ENCODE peak calls at places on chromosomes 5 and 9, in ten cellular contexts. O, R, F, Z, L, J, I, K, X and W are unnamed samples.

GRCh38 chr5:39648539-39649200 is 223.9 kb upstream of the DAB2 start:
- DNase-seq in L (no peak), F (peak), O (no peak), R (peak), J (no peak), Z (no peak), K (no peak), I (peak), X (peak), W (no peak)

GRCh38 chr5:123561230-123561629 is 49.3 kb downstream of the CSNK1G3 start:
- DNase-seq in J (no peak), R (no peak), I (no peak), L (no peak), K (no peak), X (no peak), Z (no peak), F (no peak), O (no peak), W (no peak)

GRCh38 chr5:176819476-176819875 is 9.1 kb downstream of the UNC5A start:
- DNase-seq in O (no peak), K (no peak), X (no peak), Z (no peak), F (no peak), J (no peak), I (peak), L (no peak), R (no peak), W (no peak)

GRCh38 chr5:61330879-61331406 is 1.1 kb upstream of the ZSWIM6 start:
- DNase-seq in L (peak), J (peak), O (peak), Z (peak), R (no peak), I (peak), F (peak), X (peak), K (peak), W (no peak)

GRCh38 chr9:133456409-133456808 is 3.4 kb upstream of the CACFD1 start:
- DNase-seq in R (no peak), L (no peak), O (no peak), X (no peak), I (peak), J (no peak), K (no peak), Z (no peak), F (no peak), W (no peak)

GRCh38 chr9:125744616-125745387 is 2.4 kb upstream of the PBX3 start:
- DNase-seq in O (no peak), F (peak), R (peak), L (no peak), I (no peak), J (no peak), K (no peak), X (peak), Z (no peak), W (no peak)

GRCh38 chr9:99752710-99753109 is 69.0 kb upstream of the NR4A3 start:
- DNase-seq in J (no peak), R (no peak), K (no peak), L (no peak), F (peak), X (no peak), Z (no peak), O (no peak), I (no peak), W (no peak)

GRCh38 chr9:23938908-23939307 is 112.9 kb upstream of the ELAVL2 start:
- DNase-seq in J (no peak), O (no peak), I (no peak), F (no peak), K (no peak), L (peak), X (no peak), Z (no peak), R (no peak), W (no peak)

GRCh38 chr5:131224387-131225191 is 39.3 kb upstream of the CDC42SE2 start:
- DNase-seq in X (no peak), R (no peak), F (no peak), L (no peak), J (no peak), I (no peak), O (no peak), K (no peak), Z (no peak), W (no peak)

GRCh38 chr9:77455312-77455927 is 192.7 kb downstream of the GNA14 start:
- DNase-seq in Z (no peak), K (no peak), R (peak), L (peak), I (peak), F (peak), O (no peak), J (no peak), X (peak), W (no peak)

GRCh38 chr9:129910628-129911567 is 75.6 kb downstream of the USP20 start:
- DNase-seq in O (peak), Z (no peak), I (no peak), F (peak), J (no peak), K (no peak), R (peak), X (peak), L (no peak), W (no peak)

GRCh38 chr9:114272739-114273431 is 50.0 kb upstream of the ORM1 start:
- DNase-seq in X (no peak), J (peak), I (peak), Z (no peak), K (no peak), R (no peak), F (no peak), O (peak), L (no peak), W (no peak)

GRCh38 chr5:142056831-142057696 is 44.2 kb upstream of the GNPDA1 start:
- DNase-seq in Z (peak), O (no peak), R (no peak), F (no peak), L (peak), I (no peak), J (no peak), K (no peak), X (no peak), W (no peak)

GRCh38 chr9:6680797-6681146 is 35.2 kb upstream of the GLDC start:
- DNase-seq in Z (no peak), F (peak), I (no peak), X (peak), J (no peak), L (peak), K (peak), O (peak), R (peak), W (no peak)

GRCh38 chr5:177098103-177098771 is 11.5 kb downstream of the FGFR4 start:
- DNase-seq in R (no peak), K (no peak), O (no peak), I (peak), Z (no peak), F (peak), L (no peak), X (no peak), J (no peak), W (no peak)

GRCh38 chr9:134678206-134678605 is 36.6 kb downstream of the COL5A1 start:
- DNase-seq in X (no peak), F (no peak), I (no peak), K (no peak), Z (no peak), O (peak), L (no peak), R (no peak), J (no peak), W (no peak)

GRCh38 chr9:125586173-125586512 is 120.9 kb downstream of the MAPKAP1 start:
- DNase-seq in K (no peak), Z (no peak), X (no peak), O (no peak), I (no peak), J (no peak), L (no peak), R (no peak), F (no peak), W (peak)

GRCh38 chr9:112029921-112030444 is 133.4 kb downstream of the UGCG start:
- DNase-seq in O (peak), F (peak), X (peak), K (no peak), I (peak), R (peak), Z (no peak), J (no peak), L (no peak), W (no peak)

GRCh38 chr9:135885100-135885853 is 22.1 kb downstream of the CAMSAP1 start:
- DNase-seq in F (no peak), L (no peak), O (no peak), K (no peak), X (no peak), I (no peak), Z (no peak), J (no peak), R (peak), W (no peak)